ENCODE peak calls at places on chromosomes 4 and X, in nine cellular contexts. U is GM23338, Y is esophagus muscularis mucosa, C is SK-N-SH, Z is GM12878, P is upper lobe of left lung, N is transverse colon, Q is sigmoid colon, W is stomach. O is an unnamed sample. For H3K4me1, the result is how much of the 10 kb centered on the place peaks cover.

GRCh38 chrX:72727846-72728245 is 13.7 kb upstream of the PHKA1 start:
- DNase-seq in W (no peak), Q (no peak), C (no peak), N (no peak), Y (no peak), P (no peak), U (no peak), Z (no peak), O (no peak)

GRCh38 chr4:139454111-139454600 is at the start of gene RAB33B:
- DNase-seq in N (no peak), Z (no peak), Q (no peak), W (no peak), C (no peak), P (no peak), U (no peak), Y (no peak), O (no peak)

GRCh38 chr4:114558446-114559020 is 40.1 kb upstream of the UGT8 start:
- DNase-seq in P (no peak), Z (no peak), Q (no peak), Y (no peak), W (no peak), C (no peak), U (peak), N (no peak), O (no peak)

GRCh38 chrX:45781901-45782553 is 581.4 kb upstream of the DIPK2B start:
- DNase-seq in Z (no peak), U (peak), W (no peak), Y (no peak), N (no peak), C (no peak), Q (no peak), P (no peak), O (no peak)

GRCh38 chr4:125511715-125512114 is 197.0 kb downstream of the FAT4 start:
- DNase-seq in N (no peak), Q (no peak), P (no peak), Y (no peak), U (no peak), C (no peak), W (no peak), Z (no peak), O (no peak)

GRCh38 chr4:53694666-53695065 is 103.4 kb upstream of the LNX1 start:
- DNase-seq in U (no peak), Y (no peak), Q (no peak), N (no peak), C (no peak), W (no peak), Z (no peak), P (no peak), O (no peak)

GRCh38 chrX:78104447-78105176 is 564 bp downstream of the PGK1 start:
- DNase-seq in Z (no peak), P (peak), Y (no peak), N (peak), W (peak), C (peak), Q (peak), U (peak), O (peak)

GRCh38 chr4:139828966-139829662 is 163.5 kb downstream of the MGST2 start:
- DNase-seq in Y (peak), C (no peak), Z (no peak), W (no peak), Q (no peak), U (no peak), P (no peak), N (no peak), O (no peak)

GRCh38 chr4:90992213-90992612 is 865.0 kb downstream of the CCSER1 start:
- DNase-seq in N (no peak), P (no peak), Q (no peak), C (no peak), U (no peak), Z (no peak), W (no peak), Y (no peak), O (no peak)

GRCh38 chr4:151887151-151887815 is 126.5 kb upstream of the GATB start:
- DNase-seq in C (no peak), N (no peak), W (no peak), Q (no peak), Y (no peak), U (no peak), P (no peak), Z (peak), O (no peak)

GRCh38 chr4:155676430-155676825 is 9.8 kb downstream of the GUCY1A1 start:
- DNase-seq in Q (no peak), Z (no peak), N (no peak), W (no peak), P (no peak), U (no peak), Y (no peak), C (no peak), O (no peak)
- TF ChIP-seq POLR2AphosphoS5 in Q (no peak), Z (no peak), N (peak), W (no peak), P (no peak), U (no peak), Y (no peak), C (no peak), O (no peak)

DNA sequence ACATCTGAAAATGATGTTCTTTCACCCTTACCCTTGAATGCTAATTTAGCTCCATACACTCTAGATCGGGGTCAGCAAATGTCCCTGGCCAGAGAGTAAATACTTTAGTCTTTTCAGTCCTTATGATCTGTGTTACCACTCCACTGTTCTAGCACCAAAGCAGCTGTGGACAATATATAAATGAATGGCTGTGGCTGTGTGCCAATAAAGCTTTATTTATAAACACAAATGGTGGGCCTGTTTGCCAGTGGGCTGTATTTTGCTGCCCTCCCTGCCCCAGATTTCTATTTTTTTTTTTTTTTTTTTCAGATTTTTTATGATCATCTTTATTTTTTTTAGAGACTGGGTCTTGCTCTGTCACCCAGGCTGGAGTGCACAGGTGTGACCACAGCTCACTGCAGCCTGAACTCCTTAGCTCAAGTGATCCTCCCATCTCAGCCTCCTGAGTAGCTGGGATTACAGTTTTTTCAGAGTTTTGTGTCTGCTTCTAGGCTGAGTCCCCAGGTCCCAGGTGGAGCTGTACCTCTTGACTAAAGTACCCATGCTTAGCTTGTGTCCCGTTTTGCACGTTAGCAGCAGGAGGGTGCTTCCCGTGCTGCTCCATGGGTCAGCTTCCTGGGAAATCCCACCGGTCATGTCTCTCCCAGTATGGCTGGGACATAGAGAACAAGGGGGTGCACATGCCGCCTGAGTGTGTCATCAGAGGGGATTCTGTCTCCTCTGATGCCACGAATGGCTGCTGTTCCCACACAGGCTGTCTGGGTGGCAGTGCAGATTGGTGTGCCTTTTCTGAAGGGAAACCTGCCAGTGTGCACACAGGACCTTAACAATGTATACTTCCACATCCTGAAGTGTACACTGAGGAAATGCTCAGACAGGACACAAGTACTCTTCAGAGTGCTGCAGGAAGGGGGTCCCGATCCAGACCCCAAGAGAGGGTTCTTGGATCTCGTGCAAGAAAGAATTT is 16.0 kb upstream of the GRPEL1 start:
- DNase-seq in Q (no peak), C (no peak), Y (no peak), P (no peak), W (no peak), U (no peak), Z (no peak), N (no peak), O (no peak)
- H3K4me3 ChIP-seq in Q (peak), C (peak), Y (peak), P (peak), W (peak), U (peak), Z (no peak), N (no peak), O (peak)

GRCh38 chr4:112290341-112290740 is 4.6 kb upstream of the TIFA start:
- DNase-seq in Q (no peak), N (no peak), W (no peak), Y (no peak), U (no peak), C (no peak), Z (no peak), P (no peak), O (no peak)
- H3K4me1 ChIP-seq in Q (under half), N (under half), W (under half), Y (under half), U (under half), C (under half), Z (under half), P (under half), O (under half)

GRCh38 chr4:143335979-143336827 is 473 bp upstream of the GAB1 start:
- DNase-seq in U (peak), Q (peak), N (peak), P (peak), W (peak), Z (no peak), Y (peak), C (peak), O (peak)
- TF ChIP-seq POLR2AphosphoS5 in U (peak), Q (peak), N (peak), P (peak), W (peak), Z (no peak), Y (peak), C (peak), O (peak)

GRCh38 chr4:26858947-26859401 is 1.7 kb upstream of the STIM2 start:
- DNase-seq in Z (no peak), Y (no peak), U (no peak), Q (no peak), P (no peak), N (no peak), W (no peak), C (no peak), O (no peak)
- H3K4me3 ChIP-seq in Z (peak), Y (no peak), U (peak), Q (no peak), P (peak), N (no peak), W (peak), C (peak), O (peak)

GRCh38 chr4:2832981-2833670 is 10.5 kb upstream of the ADD1 start:
- DNase-seq in W (peak), Z (no peak), P (no peak), Q (peak), C (no peak), N (peak), U (no peak), Y (no peak), O (no peak)
- H3K4me1 ChIP-seq in W (under half), Z (under half), P (under half), Q (under half), C (under half), N (under half), U (under half), Y (under half), O (under half)

DNA sequence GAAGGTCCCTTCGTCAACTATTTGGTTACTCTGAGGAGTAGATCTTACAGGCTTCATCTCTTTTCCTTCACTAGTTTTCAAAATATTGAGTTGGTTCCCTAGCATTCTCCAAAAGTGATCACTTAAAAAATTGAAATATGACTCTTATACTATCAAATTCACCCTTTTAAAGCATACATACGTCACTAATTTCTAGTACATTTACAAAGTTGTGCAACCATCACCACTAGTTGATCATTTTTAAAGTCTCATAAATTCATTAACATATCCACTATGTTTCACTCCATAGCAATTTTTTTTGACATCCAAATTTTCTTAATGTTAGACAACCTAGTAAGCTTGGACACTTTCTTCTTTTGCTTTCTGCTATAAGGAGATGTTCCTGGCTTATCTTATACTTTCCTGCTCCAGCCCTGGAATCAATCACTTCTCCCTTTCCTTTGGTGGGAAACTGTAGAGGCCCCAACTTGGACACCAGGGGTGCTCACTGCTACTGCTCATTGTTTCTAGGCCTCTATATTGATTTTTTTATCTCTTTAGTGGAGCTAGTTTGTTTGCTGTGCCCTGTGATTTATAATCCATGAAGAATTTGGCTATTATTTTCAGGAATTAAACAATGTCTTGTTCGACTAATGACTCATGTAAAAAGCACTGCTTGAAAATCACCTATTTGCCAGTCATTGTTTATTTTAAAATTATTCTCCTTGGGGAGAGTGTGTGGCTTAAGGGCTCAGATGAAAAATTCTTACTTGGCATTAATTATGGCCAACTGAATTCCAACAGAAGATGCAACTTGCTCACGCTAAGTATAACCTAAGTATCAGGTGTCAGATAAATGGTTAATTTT is 4.0 kb upstream of the ZFX start:
- DNase-seq in P (no peak), U (no peak), Y (no peak), N (no peak), C (peak), Q (no peak), Z (no peak), W (no peak), O (no peak)
- TF ChIP-seq POLR2AphosphoS5 in P (no peak), U (no peak), Y (no peak), N (no peak), C (no peak), Q (no peak), Z (no peak), W (no peak), O (no peak)

O was measured in breast epithelium.